ENCODE peak calls at places on chromosomes 2 and 18, in four cellular contexts. One of them, this sample, is unnamed.

GRCh38 chr2:64168231-64168630 is 24.0 kb upstream of the PELI1 start:
- DNase-seq in Caki2: no peak
- DNase-seq in neural crest cell: no peak
- DNase-seq in tibial nerve: no peak
- DNase-seq in this sample: no peak

GRCh38 chr18:13266208-13267100 is 47.9 kb downstream of the LDLRAD4 start:
- DNase-seq in tibial nerve: no peak
- DNase-seq in Caki2: no peak
- DNase-seq in neural crest cell: no peak
- DNase-seq in this sample: no peak

GRCh38 chr2:233491326-233491725 is 75.3 kb downstream of the USP40 start:
- DNase-seq in tibial nerve: no peak
- DNase-seq in neural crest cell: no peak
- DNase-seq in Caki2: no peak
- DNase-seq in this sample: no peak

GRCh38 chr18:73691118-73691517 is 456.5 kb downstream of the FBXO15 start:
- DNase-seq in neural crest cell: no peak
- DNase-seq in tibial nerve: no peak
- DNase-seq in Caki2: no peak
- DNase-seq in this sample: no peak

GRCh38 chr2:71530987-71531332 is 77.6 kb downstream of the DYSF start:
- DNase-seq in tibial nerve: no peak
- DNase-seq in neural crest cell: no peak
- DNase-seq in Caki2: no peak
- DNase-seq in this sample: no peak

GRCh38 chr2:51710222-51710621 is 678.3 kb upstream of the NRXN1 start:
- DNase-seq in neural crest cell: no peak
- DNase-seq in Caki2: no peak
- DNase-seq in tibial nerve: no peak
- DNase-seq in this sample: no peak

GRCh38 chr2:190997516-190998113 is 16.4 kb downstream of the STAT1 start:
- DNase-seq in neural crest cell: no peak
- DNase-seq in tibial nerve: no peak
- DNase-seq in Caki2: no peak
- DNase-seq in this sample: no peak

GRCh38 chr2:100739735-100740432 is 80.1 kb upstream of the NPAS2 start:
- DNase-seq in tibial nerve: no peak
- DNase-seq in neural crest cell: no peak
- DNase-seq in Caki2: no peak
- DNase-seq in this sample: no peak

GRCh38 chr18:26487437-26487836 is 60.9 kb downstream of the KCTD1 start:
- DNase-seq in Caki2: peak; percentile 59
- DNase-seq in neural crest cell: no peak
- DNase-seq in tibial nerve: no peak
- DNase-seq in this sample: no peak

GRCh38 chr18:48750485-48751175 is 200.1 kb downstream of the SMAD7 start:
- DNase-seq in neural crest cell: no peak
- DNase-seq in Caki2: no peak
- DNase-seq in tibial nerve: no peak
- DNase-seq in this sample: no peak

GRCh38 chr2:81445176-81445575 is 1140.6 kb upstream of the LRRTM1 start:
- DNase-seq in tibial nerve: no peak
- DNase-seq in Caki2: no peak
- DNase-seq in neural crest cell: no peak
- DNase-seq in this sample: no peak

GRCh38 chr18:58241877-58242276 is 197.9 kb downstream of the NEDD4L start:
- DNase-seq in tibial nerve: no peak
- DNase-seq in neural crest cell: no peak
- DNase-seq in Caki2: peak; percentile 81
- DNase-seq in this sample: no peak

GRCh38 chr2:73112913-73113633 is at the start of gene RAB11FIP5:
- DNase-seq in tibial nerve: peak; percentile 45
- DNase-seq in Caki2: peak; percentile 80
- DNase-seq in neural crest cell: peak; percentile 57
- DNase-seq in this sample: peak; percentile 68

GRCh38 chr2:239936838-239937581 is 88.1 kb downstream of the NDUFA10 start:
- DNase-seq in tibial nerve: no peak
- DNase-seq in neural crest cell: no peak
- DNase-seq in Caki2: no peak
- DNase-seq in this sample: peak; percentile 2

GRCh38 chr2:232523682-232524597 is 2.0 kb upstream of the CHRND start:
- DNase-seq in neural crest cell: peak; percentile 68
- DNase-seq in tibial nerve: no peak
- DNase-seq in Caki2: peak; percentile 14
- DNase-seq in this sample: peak; percentile 44

GRCh38 chr2:47315490-47315889 is 87.5 kb upstream of the MSH2 start:
- DNase-seq in neural crest cell: no peak
- DNase-seq in Caki2: no peak
- DNase-seq in tibial nerve: no peak
- DNase-seq in this sample: no peak

GRCh38 chr2:60216452-60216995 is 336.9 kb downstream of the BCL11A start:
- DNase-seq in Caki2: no peak
- DNase-seq in neural crest cell: no peak
- DNase-seq in tibial nerve: no peak
- DNase-seq in this sample: no peak

GRCh38 chr2:182728028-182728427 is 12.0 kb downstream of the DNAJC10 start:
- DNase-seq in tibial nerve: no peak
- DNase-seq in neural crest cell: no peak
- DNase-seq in Caki2: no peak
- DNase-seq in this sample: no peak

GRCh38 chr2:35503738-35504160 is 851.8 kb upstream of the CRIM1 start:
- DNase-seq in neural crest cell: no peak
- DNase-seq in Caki2: peak; percentile 7
- DNase-seq in tibial nerve: no peak
- DNase-seq in this sample: no peak

GRCh38 chr2:53880756-53881155 is 21.0 kb upstream of the GPR75 start:
- DNase-seq in Caki2: no peak
- DNase-seq in neural crest cell: no peak
- DNase-seq in tibial nerve: no peak
- DNase-seq in this sample: no peak

GRCh38 chr2:161136696-161137324 is 23.4 kb upstream of the TANK start:
- DNase-seq in Caki2: peak; percentile 73
- DNase-seq in tibial nerve: no peak
- DNase-seq in neural crest cell: no peak
- DNase-seq in this sample: no peak

GRCh38 chr2:55164534-55165104 is 67.5 kb downstream of the CLHC1 start:
- DNase-seq in neural crest cell: no peak
- DNase-seq in tibial nerve: no peak
- DNase-seq in Caki2: no peak
- DNase-seq in this sample: no peak

GRCh38 chr2:177708660-177709328 is 316.2 kb downstream of the AGPS start:
- DNase-seq in Caki2: no peak
- DNase-seq in neural crest cell: no peak
- DNase-seq in tibial nerve: no peak
- DNase-seq in this sample: no peak

GRCh38 chr18:26919656-26920055 is 54.1 kb upstream of the AQP4 start:
- DNase-seq in Caki2: peak; percentile 2
- DNase-seq in tibial nerve: no peak
- DNase-seq in neural crest cell: no peak
- DNase-seq in this sample: no peak

GRCh38 chr2:181764095-181764963 is 84.0 kb upstream of the NEUROD1 start:
- DNase-seq in neural crest cell: no peak
- DNase-seq in Caki2: no peak
- DNase-seq in tibial nerve: no peak
- DNase-seq in this sample: no peak

GRCh38 chr18:74221081-74221480 is 70.7 kb downstream of the CYB5A start:
- DNase-seq in tibial nerve: no peak
- DNase-seq in neural crest cell: no peak
- DNase-seq in Caki2: no peak
- DNase-seq in this sample: no peak

GRCh38 chr2:200763422-200763821 is 48.3 kb upstream of the BZW1 start:
- DNase-seq in Caki2: no peak
- DNase-seq in neural crest cell: no peak
- DNase-seq in tibial nerve: no peak
- DNase-seq in this sample: no peak

GRCh38 chr2:147294825-147295392 is 549.9 kb upstream of the ACVR2A start:
- DNase-seq in neural crest cell: no peak
- DNase-seq in Caki2: peak; percentile 57
- DNase-seq in tibial nerve: no peak
- DNase-seq in this sample: no peak

GRCh38 chr2:201262718-201263117 is 2.4 kb downstream of the CASP8 start:
- DNase-seq in tibial nerve: no peak
- DNase-seq in neural crest cell: no peak
- DNase-seq in Caki2: no peak
- DNase-seq in this sample: no peak

GRCh38 chr2:207810200-207810788 is 40.6 kb upstream of the FZD5 start:
- DNase-seq in tibial nerve: no peak
- DNase-seq in neural crest cell: no peak
- DNase-seq in Caki2: no peak
- DNase-seq in this sample: no peak

GRCh38 chr2:216603010-216603883 is 30.0 kb upstream of the IGFBP2 start:
- DNase-seq in tibial nerve: no peak
- DNase-seq in neural crest cell: no peak
- DNase-seq in Caki2: no peak
- DNase-seq in this sample: no peak

This sample was measured in left colon.